ENCODE peak calls at places on chromosomes 4 and X, in six cellular contexts. One of them, this sample, is unnamed.

GRCh38 chrX:54978448-54978847 is 15.5 kb downstream of the PFKFB1 start:
- DNase-seq in stimulated activated CD8-positive, alpha-beta memory T cell treated with anti-CD3 and anti-CD28 coated beads, Interleukin-15, amount 100 ng/mL, for 4 hours: no peak
- DNase-seq in OCI-LY7: no peak
- DNase-seq in iPS-NIHi11: no peak
- DNase-seq in heart right ventricle: no peak
- DNase-seq in NCI-H1092: no peak
- DNase-seq in this sample: no peak

GRCh38 chrX:123807825-123808416 is 51.9 kb upstream of the XIAP start:
- DNase-seq in iPS-NIHi11: no peak
- DNase-seq in NCI-H1092: no peak
- DNase-seq in stimulated activated CD8-positive, alpha-beta memory T cell treated with anti-CD3 and anti-CD28 coated beads, Interleukin-15, amount 100 ng/mL, for 4 hours: no peak
- DNase-seq in heart right ventricle: no peak
- DNase-seq in OCI-LY7: no peak
- DNase-seq in this sample: no peak

GRCh38 chr4:71383984-71384383 is 45.2 kb downstream of the SLC4A4 start:
- DNase-seq in iPS-NIHi11: no peak
- DNase-seq in stimulated activated CD8-positive, alpha-beta memory T cell treated with anti-CD3 and anti-CD28 coated beads, Interleukin-15, amount 100 ng/mL, for 4 hours: no peak
- DNase-seq in heart right ventricle: no peak
- DNase-seq in NCI-H1092: no peak
- DNase-seq in OCI-LY7: no peak
- DNase-seq in this sample: no peak

GRCh38 chrX:37380920-37381319 is 31.8 kb downstream of the PRRG1 start:
- DNase-seq in NCI-H1092: no peak
- DNase-seq in iPS-NIHi11: no peak
- DNase-seq in stimulated activated CD8-positive, alpha-beta memory T cell treated with anti-CD3 and anti-CD28 coated beads, Interleukin-15, amount 100 ng/mL, for 4 hours: no peak
- DNase-seq in OCI-LY7: no peak
- DNase-seq in heart right ventricle: no peak
- DNase-seq in this sample: no peak

GRCh38 chr4:76420901-76421581 is at the start of gene CCDC158:
- DNase-seq in iPS-NIHi11: peak
- DNase-seq in OCI-LY7: no peak
- DNase-seq in NCI-H1092: no peak
- DNase-seq in stimulated activated CD8-positive, alpha-beta memory T cell treated with anti-CD3 and anti-CD28 coated beads, Interleukin-15, amount 100 ng/mL, for 4 hours: no peak
- DNase-seq in heart right ventricle: peak
- DNase-seq in this sample: no peak

GRCh38 chr4:41074227-41074626 is 140.1 kb downstream of the APBB2 start:
- DNase-seq in heart right ventricle: no peak
- DNase-seq in iPS-NIHi11: no peak
- DNase-seq in stimulated activated CD8-positive, alpha-beta memory T cell treated with anti-CD3 and anti-CD28 coated beads, Interleukin-15, amount 100 ng/mL, for 4 hours: no peak
- DNase-seq in OCI-LY7: peak
- DNase-seq in NCI-H1092: no peak
- DNase-seq in this sample: no peak

GRCh38 chr4:1026115-1026514 is 14.7 kb downstream of the FGFRL1 start:
- DNase-seq in OCI-LY7: peak
- DNase-seq in heart right ventricle: peak
- DNase-seq in NCI-H1092: no peak
- DNase-seq in stimulated activated CD8-positive, alpha-beta memory T cell treated with anti-CD3 and anti-CD28 coated beads, Interleukin-15, amount 100 ng/mL, for 4 hours: no peak
- DNase-seq in iPS-NIHi11: peak
- DNase-seq in this sample: no peak

GRCh38 chrX:149570668-149571067 is 16.6 kb downstream of the MAGEA9B start:
- DNase-seq in stimulated activated CD8-positive, alpha-beta memory T cell treated with anti-CD3 and anti-CD28 coated beads, Interleukin-15, amount 100 ng/mL, for 4 hours: no peak
- DNase-seq in heart right ventricle: no peak
- DNase-seq in iPS-NIHi11: no peak
- DNase-seq in NCI-H1092: no peak
- DNase-seq in OCI-LY7: no peak
- DNase-seq in this sample: no peak

GRCh38 chr4:4856071-4857000 is 3.1 kb upstream of the MSX1 start:
- DNase-seq in heart right ventricle: no peak
- DNase-seq in stimulated activated CD8-positive, alpha-beta memory T cell treated with anti-CD3 and anti-CD28 coated beads, Interleukin-15, amount 100 ng/mL, for 4 hours: no peak
- DNase-seq in NCI-H1092: no peak
- DNase-seq in OCI-LY7: no peak
- DNase-seq in iPS-NIHi11: no peak
- DNase-seq in this sample: no peak

This sample was measured in NCI-H187 treated with DMSO at 0.1 percent for 48 hours.